ENCODE peak calls at places on chromosomes 16 and 17, in eight cellular contexts. W is stomach, E is sigmoid colon, F is ovary, G is body of pancreas, Q is A549, U is Peyer's patch, J is H1. T is an unnamed sample.

GRCh38 chr17:6674586-6674985 is 23.0 kb downstream of the C17orf100 start:
- DNase-seq in W (no peak), E (no peak), F (no peak), G (no peak), Q (no peak), U (no peak), J (no peak), T (no peak)

GRCh38 chr16:17408296-17408695 is 62.5 kb downstream of the XYLT1 start:
- DNase-seq in W (no peak), E (no peak), F (no peak), G (no peak), Q (no peak), U (no peak), J (no peak), T (no peak)

GRCh38 chr17:61361084-61361483 is 38.6 kb upstream of the TBX2 start:
- DNase-seq in W (no peak), E (no peak), F (no peak), G (no peak), Q (no peak), U (no peak), J (no peak), T (no peak)

GRCh38 chr17:58264407-58265103 is 16.2 kb downstream of the MPO start:
- DNase-seq in W (no peak), E (no peak), F (no peak), G (no peak), Q (no peak), U (no peak), J (peak), T (peak)

GRCh38 chr16:53089434-53090270 is 34.9 kb downstream of the CHD9 start:
- DNase-seq in W (no peak), E (peak), F (no peak), G (no peak), Q (no peak), U (no peak), J (no peak), T (no peak)

GRCh38 chr16:87698241-87698640 is 67.5 kb downstream of the KLHDC4 start:
- DNase-seq in W (no peak), E (no peak), F (no peak), G (no peak), Q (no peak), U (no peak), J (no peak), T (no peak)

GRCh38 chr17:58506354-58507080 is 7.9 kb downstream of the MTMR4 start:
- DNase-seq in W (no peak), E (peak), F (no peak), G (no peak), Q (no peak), U (no peak), J (no peak), T (no peak)

GRCh38 chr16:58409316-58409973 is 17.2 kb downstream of the GINS3 start:
- DNase-seq in W (peak), E (peak), F (no peak), G (no peak), Q (peak), U (no peak), J (no peak), T (no peak)

GRCh38 chr17:78122221-78122990 is 6.1 kb downstream of the TMC6 start:
- DNase-seq in W (no peak), E (no peak), F (no peak), G (no peak), Q (no peak), U (peak), J (no peak), T (no peak)

GRCh38 chr16:17846030-17846429 is 375.3 kb upstream of the XYLT1 start:
- DNase-seq in W (no peak), E (no peak), F (no peak), G (no peak), Q (no peak), U (no peak), J (no peak), T (no peak)

GRCh38 chr17:73591278-73592078 is 52.8 kb downstream of the SDK2 start:
- DNase-seq in W (no peak), E (no peak), F (no peak), G (no peak), Q (no peak), U (peak), J (no peak), T (no peak)

GRCh38 chr17:28726396-28726911 is 421 bp upstream of the TLCD1 start:
- DNase-seq in W (peak), E (peak), F (no peak), G (peak), Q (peak), U (peak), J (no peak), T (peak)

GRCh38 chr16:89023151-89023551 is 46.1 kb upstream of the CBFA2T3 start:
- DNase-seq in W (no peak), E (peak), F (no peak), G (no peak), Q (no peak), U (no peak), J (no peak), T (no peak)

GRCh38 chr17:71188811-71189492 is 931.9 kb upstream of the SOX9 start:
- DNase-seq in W (no peak), E (no peak), F (no peak), G (no peak), Q (no peak), U (no peak), J (no peak), T (no peak)

GRCh38 chr17:70378005-70378404 is 208.7 kb downstream of the KCNJ2 start:
- DNase-seq in W (no peak), E (no peak), F (no peak), G (no peak), Q (no peak), U (no peak), J (no peak), T (no peak)

GRCh38 chr17:16352303-16352837 is 899 bp downstream of the CENPV start:
- DNase-seq in W (peak), E (no peak), F (peak), G (peak), Q (peak), U (peak), J (peak), T (peak)

GRCh38 chr17:72381597-72382397 is 261.0 kb downstream of the SOX9 start:
- DNase-seq in W (no peak), E (no peak), F (no peak), G (no peak), Q (no peak), U (no peak), J (peak), T (no peak)

GRCh38 chr17:54172654-54173316 is 350.1 kb downstream of the KIF2B start:
- DNase-seq in W (no peak), E (no peak), F (no peak), G (peak), Q (peak), U (no peak), J (peak), T (peak)

GRCh38 chr17:12591336-12591735 is 74.4 kb upstream of the MYOCD start:
- DNase-seq in W (no peak), E (no peak), F (no peak), G (no peak), Q (peak), U (no peak), J (no peak), T (no peak)

GRCh38 chr17:539766-540165 is 174.9 kb downstream of the VPS53 start:
- DNase-seq in W (no peak), E (no peak), F (no peak), G (no peak), Q (no peak), U (no peak), J (no peak), T (peak)

GRCh38 chr17:38870259-38871165 is 654 bp downstream of the LASP1 start:
- DNase-seq in W (peak), E (peak), F (peak), G (peak), Q (peak), U (peak), J (peak), T (peak)

GRCh38 chr16:83838151-83838550 is 30.4 kb downstream of the HSBP1 start:
- DNase-seq in W (no peak), E (no peak), F (no peak), G (no peak), Q (no peak), U (no peak), J (no peak), T (no peak)

GRCh38 chr17:61291457-61292311 is 108.0 kb upstream of the TBX2 start:
- DNase-seq in W (no peak), E (no peak), F (no peak), G (no peak), Q (no peak), U (no peak), J (no peak), T (no peak)

GRCh38 chr16:1493746-1494094 is 560 bp downstream of the TELO2 start:
- DNase-seq in W (no peak), E (no peak), F (no peak), G (no peak), Q (no peak), U (no peak), J (no peak), T (no peak)

GRCh38 chr17:1091190-1091534 is 88.6 kb downstream of the ABR start:
- DNase-seq in W (no peak), E (no peak), F (no peak), G (no peak), Q (no peak), U (no peak), J (no peak), T (no peak)

GRCh38 chr17:57045868-57046671 is 39.0 kb upstream of the AKAP1 start:
- DNase-seq in W (peak), E (peak), F (peak), G (peak), Q (no peak), U (peak), J (no peak), T (peak)

GRCh38 chr16:30004811-30005242 is 6.0 kb downstream of the DOC2A start:
- DNase-seq in W (peak), E (no peak), F (no peak), G (no peak), Q (no peak), U (no peak), J (no peak), T (no peak)

GRCh38 chr16:30006095-30006473 is 4.7 kb downstream of the DOC2A start:
- DNase-seq in W (no peak), E (no peak), F (no peak), G (no peak), Q (no peak), U (no peak), J (no peak), T (no peak)

GRCh38 chr16:30005341-30006094 is 5.3 kb downstream of the DOC2A start:
- DNase-seq in W (peak), E (no peak), F (peak), G (peak), Q (peak), U (peak), J (no peak), T (peak)

GRCh38 chr16:30007378-30007895 is 3.4 kb downstream of the DOC2A start:
- DNase-seq in W (no peak), E (no peak), F (no peak), G (no peak), Q (no peak), U (no peak), J (no peak), T (no peak)

GRCh38 chr16:30006659-30007377 is 4.0 kb downstream of the DOC2A start:
- DNase-seq in W (no peak), E (no peak), F (no peak), G (no peak), Q (no peak), U (no peak), J (no peak), T (no peak)
- TF ChIP-seq POLR2A in W (no peak), E (no peak), F (no peak), G (no peak), Q (no peak), U (no peak), J (no peak), T (no peak)

GRCh38 chr17:33521784-33522183 is 228.7 kb upstream of the ASIC2 start:
- DNase-seq in W (no peak), E (no peak), F (no peak), G (no peak), Q (no peak), U (no peak), J (peak), T (peak)
- TF ChIP-seq CTCF in W (no peak), E (no peak), F (no peak), G (no peak), Q (peak), U (no peak), J (peak), T (peak)

GRCh38 chr16:85010931-85011845 is at the start of gene ZDHHC7:
- DNase-seq in W (peak), E (peak), F (peak), G (peak), Q (peak), U (peak), J (peak), T (peak)
- TF ChIP-seq POLR2A in W (peak), E (peak), F (peak), G (peak), Q (peak), U (peak), J (peak), T (peak)

GRCh38 chr16:82753821-82754220 is 127.1 kb downstream of the CDH13 start:
- DNase-seq in W (no peak), E (no peak), F (no peak), G (no peak), Q (no peak), U (no peak), J (no peak), T (no peak)

GRCh38 chr16:82754716-82755513 is 128.1 kb downstream of the CDH13 start:
- DNase-seq in W (no peak), E (no peak), F (no peak), G (no peak), Q (no peak), U (no peak), J (no peak), T (no peak)

GRCh38 chr16:82756283-82756599 is 129.5 kb downstream of the CDH13 start:
- DNase-seq in W (no peak), E (no peak), F (no peak), G (no peak), Q (no peak), U (no peak), J (no peak), T (no peak)

GRCh38 chr16:82758406-82758805 is 131.6 kb downstream of the CDH13 start:
- DNase-seq in W (no peak), E (no peak), F (no peak), G (no peak), Q (no peak), U (no peak), J (no peak), T (no peak)

DNA sequence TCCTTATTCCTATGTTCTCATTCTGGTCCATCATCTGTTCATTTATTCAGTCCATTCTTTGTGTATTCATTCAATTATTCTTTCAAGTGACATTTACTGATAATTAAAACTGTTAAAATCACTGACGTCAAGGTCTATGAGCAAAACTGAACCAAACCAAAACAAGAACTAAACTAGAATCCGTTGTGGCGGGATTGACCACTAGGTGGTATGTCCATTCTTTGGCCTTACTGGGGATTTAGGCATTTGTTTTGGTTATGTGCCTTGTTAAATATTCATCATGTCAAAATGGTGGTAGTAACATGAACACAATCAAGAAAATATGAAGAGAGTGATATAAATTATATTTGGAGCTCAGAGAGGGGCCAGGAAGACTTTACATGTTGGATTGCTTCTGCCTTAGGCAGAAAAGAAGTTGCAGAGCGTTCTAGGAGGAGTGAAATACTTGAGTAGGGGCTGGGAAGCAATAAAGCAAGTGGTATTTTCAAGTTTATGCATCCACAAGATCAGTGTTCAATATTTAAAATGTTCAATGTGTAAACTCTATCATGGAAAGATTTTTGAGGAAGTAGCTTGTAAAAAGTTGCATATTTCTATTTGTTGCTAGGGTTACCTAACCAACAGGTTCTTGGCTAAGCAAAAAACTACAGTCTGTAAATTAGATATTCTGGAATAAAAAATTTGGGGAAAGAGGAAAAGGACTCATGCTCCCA is 129.0 kb downstream of the CDH13 start:
- DNase-seq in W (no peak), E (no peak), F (no peak), G (no peak), Q (no peak), U (no peak), J (no peak), T (no peak)
- TF ChIP-seq CTCF in W (no peak), E (no peak), F (no peak), G (no peak), Q (peak), U (no peak), J (peak), T (no peak)

GRCh38 chr17:44254696-44255095 is 13.2 kb downstream of the SLC4A1 start:
- DNase-seq in W (no peak), E (no peak), F (no peak), G (no peak), Q (no peak), U (no peak), J (no peak), T (no peak)

GRCh38 chr17:44256671-44257070 is 11.3 kb downstream of the SLC4A1 start:
- DNase-seq in W (no peak), E (no peak), F (no peak), G (no peak), Q (no peak), U (no peak), J (no peak), T (no peak)

GRCh38 chr17:44257815-44258750 is 9.9 kb downstream of the SLC4A1 start:
- DNase-seq in W (no peak), E (no peak), F (no peak), G (no peak), Q (no peak), U (no peak), J (no peak), T (no peak)

GRCh38 chr17:44253021-44253420 is 14.9 kb downstream of the SLC4A1 start:
- DNase-seq in W (no peak), E (no peak), F (no peak), G (no peak), Q (no peak), U (no peak), J (no peak), T (no peak)

DNA sequence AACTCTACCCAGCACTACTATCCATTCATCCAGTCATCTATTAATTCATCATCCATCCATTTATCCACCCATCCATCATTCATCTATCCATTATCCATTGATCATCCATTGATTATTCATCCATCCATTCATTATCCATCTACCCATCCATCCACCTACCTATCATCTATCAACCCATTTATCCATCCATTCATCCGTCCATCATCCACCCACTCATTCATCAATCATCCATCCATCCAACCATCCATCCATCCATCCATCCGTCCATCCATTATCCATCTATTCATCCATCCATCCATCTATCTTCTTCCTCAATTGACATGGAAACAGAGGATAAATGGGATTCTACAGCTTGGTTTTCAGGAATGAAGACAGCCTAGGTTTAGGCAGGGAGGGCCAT is 12.0 kb downstream of the SLC4A1 start:
- DNase-seq in W (no peak), E (no peak), F (no peak), G (no peak), Q (no peak), U (no peak), J (no peak), T (no peak)
- TF ChIP-seq POLR2A in W (no peak), E (no peak), F (no peak), G (no peak), Q (no peak), U (no peak), J (no peak), T (no peak)

GRCh38 chr17:8057691-8058114 is 18.8 kb downstream of the ALOX15B start:
- DNase-seq in W (peak), E (peak), F (no peak), G (peak), Q (peak), U (peak), J (peak), T (peak)
- TF ChIP-seq CTCF in W (peak), E (peak), F (peak), G (peak), Q (peak), U (peak), J (peak), T (peak)

GRCh38 chr17:79970576-79971068 is 65.0 kb downstream of the TBC1D16 start:
- DNase-seq in W (peak), E (no peak), F (peak), G (no peak), Q (peak), U (peak), J (no peak), T (peak)

GRCh38 chr17:79966681-79967080 is 69.0 kb downstream of the TBC1D16 start:
- DNase-seq in W (no peak), E (no peak), F (no peak), G (no peak), Q (no peak), U (no peak), J (no peak), T (no peak)

GRCh38 chr17:79971651-79972050 is 64.0 kb downstream of the TBC1D16 start:
- DNase-seq in W (no peak), E (peak), F (peak), G (no peak), Q (no peak), U (peak), J (no peak), T (no peak)

GRCh38 chr17:79968116-79968515 is 67.6 kb downstream of the TBC1D16 start:
- DNase-seq in W (no peak), E (no peak), F (peak), G (no peak), Q (no peak), U (peak), J (no peak), T (no peak)

DNA sequence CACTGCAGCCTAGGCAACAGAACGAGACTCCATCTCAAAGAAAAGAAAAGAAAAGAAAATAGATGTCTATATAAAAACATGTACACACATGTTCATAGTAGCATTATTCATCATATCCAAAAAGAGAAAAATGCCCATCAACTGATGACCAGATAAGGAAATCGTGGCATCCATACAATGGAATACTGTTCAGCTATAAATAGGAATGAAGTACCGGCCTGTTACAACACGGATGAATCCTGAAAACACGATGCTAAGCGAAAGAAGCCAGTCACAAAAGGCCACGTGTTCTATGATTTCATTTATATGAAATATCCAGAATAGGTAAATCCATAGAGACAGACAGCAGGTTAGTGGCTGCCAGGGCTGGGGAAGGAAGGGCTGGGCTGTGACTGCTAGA is 65.8 kb downstream of the TBC1D16 start:
- DNase-seq in W (no peak), E (no peak), F (no peak), G (no peak), Q (no peak), U (no peak), J (no peak), T (no peak)
- TF ChIP-seq POLR2A in W (no peak), E (no peak), F (no peak), G (no peak), Q (no peak), U (no peak), J (no peak), T (no peak)